ENCODE peak calls at places on chromosomes 6 and 20, in seven cellular contexts. W is ovary, M is uterus, A is pancreas, T is foreskin keratinocyte, B is brain microvascular endothelial cell, O is colonic mucosa. Q is an unnamed sample.

GRCh38 chr6:144066745-144067484 is 28.5 kb downstream of the SF3B5 start:
- DNase-seq in W (no peak), M (no peak), A (no peak), T (no peak), B (no peak), O (no peak), Q (no peak)

GRCh38 chr6:107292570-107293285 is 166.6 kb downstream of the PDSS2 start:
- DNase-seq in W (no peak), M (no peak), A (no peak), T (no peak), B (no peak), O (no peak), Q (no peak)

GRCh38 chr6:119575721-119576120 is 226.2 kb upstream of the MAN1A1 start:
- DNase-seq in W (no peak), M (no peak), A (no peak), T (peak), B (peak), O (no peak), Q (no peak)

GRCh38 chr6:90896165-90896549 is 309.3 kb upstream of the MAP3K7 start:
- DNase-seq in W (no peak), M (no peak), A (no peak), T (no peak), B (no peak), O (no peak), Q (no peak)

GRCh38 chr6:41164551-41164950 is 1.6 kb upstream of the TREM2 start:
- DNase-seq in W (no peak), M (no peak), A (no peak), T (no peak), B (no peak), O (no peak), Q (no peak)

GRCh38 chr20:24959591-24960301 is 10.7 kb downstream of the CST7 start:
- DNase-seq in W (no peak), M (no peak), A (no peak), T (no peak), B (no peak), O (peak), Q (no peak)

GRCh38 chr20:10250902-10251301 is 32.3 kb downstream of the SNAP25 start:
- DNase-seq in W (no peak), M (no peak), A (no peak), T (no peak), B (no peak), O (no peak), Q (no peak)

GRCh38 chr20:9817654-9818053 is 21.2 kb downstream of the PAK5 start:
- DNase-seq in W (no peak), M (no peak), A (no peak), T (no peak), B (no peak), O (no peak), Q (no peak)

GRCh38 chr6:108009894-108010293 is 51.9 kb upstream of the SEC63 start:
- DNase-seq in W (no peak), M (no peak), A (no peak), T (peak), B (no peak), O (no peak), Q (no peak)

GRCh38 chr20:38193586-38194105 is 28.6 kb upstream of the TGM2 start:
- DNase-seq in W (no peak), M (no peak), A (no peak), T (no peak), B (no peak), O (no peak), Q (no peak)

GRCh38 chr6:16108996-16109658 is 19.8 kb upstream of the MYLIP start:
- DNase-seq in W (peak), M (peak), A (peak), T (no peak), B (no peak), O (peak), Q (peak)

GRCh38 chr6:49692534-49692933 is 20.8 kb downstream of the CRISP2 start:
- DNase-seq in W (no peak), M (no peak), A (no peak), T (no peak), B (no peak), O (no peak), Q (no peak)

GRCh38 chr6:37783025-37783825 is 36.3 kb upstream of the ZFAND3 start:
- DNase-seq in W (peak), M (peak), A (no peak), T (no peak), B (no peak), O (no peak), Q (no peak)

GRCh38 chr20:30912006-30912660 is 345.3 kb upstream of the DEFB115 start:
- DNase-seq in W (no peak), M (no peak), A (no peak), T (no peak), B (no peak), O (no peak), Q (no peak)

GRCh38 chr20:63328026-63328700 is 33.0 kb downstream of the CHRNA4 start:
- DNase-seq in W (peak), M (no peak), A (no peak), T (no peak), B (no peak), O (no peak), Q (no peak)

GRCh38 chr6:25476126-25476525 is 175.9 kb upstream of the SCGN start:
- DNase-seq in W (no peak), M (no peak), A (no peak), T (no peak), B (peak), O (no peak), Q (no peak)

GRCh38 chr6:13447949-13448724 is 39.3 kb downstream of the GFOD1 start:
- DNase-seq in W (no peak), M (no peak), A (no peak), T (peak), B (no peak), O (no peak), Q (no peak)

GRCh38 chr20:62955519-62956386 is 3.2 kb downstream of the SLC17A9 start:
- DNase-seq in W (no peak), M (no peak), A (peak), T (no peak), B (no peak), O (peak), Q (peak)

GRCh38 chr6:17015551-17016381 is 86.1 kb upstream of the STMND1 start:
- DNase-seq in W (no peak), M (peak), A (no peak), T (no peak), B (peak), O (peak), Q (peak)

GRCh38 chr20:50516180-50516934 is 6.2 kb downstream of the PTPN1 start:
- DNase-seq in W (no peak), M (no peak), A (no peak), T (no peak), B (no peak), O (no peak), Q (no peak)

GRCh38 chr6:14804444-14805210 is 441.2 kb upstream of the JARID2 start:
- DNase-seq in W (peak), M (peak), A (peak), T (no peak), B (peak), O (peak), Q (peak)

GRCh38 chr6:42539135-42539534 is 24.7 kb upstream of the UBR2 start:
- DNase-seq in W (no peak), M (no peak), A (no peak), T (no peak), B (no peak), O (no peak), Q (no peak)

GRCh38 chr6:34386316-34387137 is 5.9 kb downstream of the NUDT3 start:
- DNase-seq in W (no peak), M (no peak), A (no peak), T (peak), B (peak), O (no peak), Q (no peak)

GRCh38 chr20:62269871-62270270 is 31.6 kb downstream of the OSBPL2 start:
- DNase-seq in W (peak), M (no peak), A (no peak), T (no peak), B (no peak), O (no peak), Q (no peak)

GRCh38 chr6:39411465-39411864 is 89.0 kb upstream of the KCNK16 start:
- DNase-seq in W (no peak), M (no peak), A (no peak), T (no peak), B (peak), O (no peak), Q (no peak)
- H3K27ac ChIP-seq in W (no peak), M (no peak), A (no peak), T (no peak), B (no peak), O (no peak), Q (no peak)

GRCh38 chr6:74867286-74867685 is 338.6 kb downstream of the COL12A1 start:
- DNase-seq in W (no peak), M (no peak), A (no peak), T (no peak), B (no peak), O (no peak), Q (no peak)
- H3K27ac ChIP-seq in W (no peak), M (no peak), A (no peak), T (no peak), B (no peak), O (no peak), Q (no peak)

GRCh38 chr6:2351090-2351489 is 105.7 kb upstream of the GMDS start:
- DNase-seq in W (no peak), M (no peak), A (no peak), T (no peak), B (no peak), O (no peak), Q (no peak)
- H3K27ac ChIP-seq in W (no peak), M (no peak), A (no peak), T (no peak), B (no peak), O (no peak), Q (no peak)

DNA sequence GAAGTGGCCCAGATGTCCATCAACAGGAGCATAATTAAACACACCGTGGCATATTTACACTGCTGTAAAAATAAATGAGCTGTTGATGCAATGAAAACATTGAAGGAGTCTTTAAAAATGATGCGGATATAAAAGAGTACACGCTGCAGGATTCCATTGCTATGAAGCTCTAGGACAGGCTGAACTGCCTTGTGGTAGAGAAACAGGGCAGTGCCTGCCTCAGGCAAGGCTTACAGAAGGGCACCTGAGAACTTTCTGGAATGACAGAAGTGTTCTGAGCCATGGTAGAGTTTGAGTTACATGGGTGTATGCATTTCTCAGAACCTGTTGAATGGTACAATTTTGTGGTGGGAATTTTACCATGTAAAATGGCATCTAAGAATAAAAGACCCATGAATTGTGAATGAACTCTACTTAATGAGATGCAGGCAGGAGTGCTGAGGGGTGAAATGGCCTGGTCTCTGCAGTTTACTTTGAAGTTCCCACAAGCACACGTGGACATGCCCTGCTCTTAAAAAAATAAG is 45.3 kb upstream of the RIN2 start:
- DNase-seq in W (no peak), M (no peak), A (no peak), T (no peak), B (no peak), O (no peak), Q (no peak)
- H3K27ac ChIP-seq in W (no peak), M (peak), A (no peak), T (no peak), B (no peak), O (no peak), Q (no peak)

DNA sequence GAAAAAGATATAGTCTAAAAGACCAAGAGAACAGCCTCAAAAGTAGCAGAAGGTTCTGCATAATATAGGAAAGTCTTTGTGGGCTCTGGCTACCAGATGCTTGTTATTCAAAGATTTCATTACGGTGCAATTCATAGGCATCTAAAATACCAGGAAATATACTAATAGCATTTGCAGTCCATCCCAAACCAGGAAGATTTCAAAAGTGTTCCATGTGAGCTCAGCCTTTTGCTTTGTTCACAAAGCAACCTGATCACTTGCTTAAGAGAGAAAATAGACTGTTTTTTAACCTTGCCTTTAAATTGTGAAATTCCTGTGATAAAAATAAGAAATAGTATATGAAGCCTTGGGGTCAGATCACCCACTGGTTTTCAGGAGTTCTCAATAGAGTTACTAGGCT is 506.6 kb upstream of the MARCKS start:
- DNase-seq in W (no peak), M (no peak), A (no peak), T (no peak), B (no peak), O (no peak), Q (no peak)
- H3K27ac ChIP-seq in W (no peak), M (no peak), A (no peak), T (no peak), B (peak), O (no peak), Q (peak)

DNA sequence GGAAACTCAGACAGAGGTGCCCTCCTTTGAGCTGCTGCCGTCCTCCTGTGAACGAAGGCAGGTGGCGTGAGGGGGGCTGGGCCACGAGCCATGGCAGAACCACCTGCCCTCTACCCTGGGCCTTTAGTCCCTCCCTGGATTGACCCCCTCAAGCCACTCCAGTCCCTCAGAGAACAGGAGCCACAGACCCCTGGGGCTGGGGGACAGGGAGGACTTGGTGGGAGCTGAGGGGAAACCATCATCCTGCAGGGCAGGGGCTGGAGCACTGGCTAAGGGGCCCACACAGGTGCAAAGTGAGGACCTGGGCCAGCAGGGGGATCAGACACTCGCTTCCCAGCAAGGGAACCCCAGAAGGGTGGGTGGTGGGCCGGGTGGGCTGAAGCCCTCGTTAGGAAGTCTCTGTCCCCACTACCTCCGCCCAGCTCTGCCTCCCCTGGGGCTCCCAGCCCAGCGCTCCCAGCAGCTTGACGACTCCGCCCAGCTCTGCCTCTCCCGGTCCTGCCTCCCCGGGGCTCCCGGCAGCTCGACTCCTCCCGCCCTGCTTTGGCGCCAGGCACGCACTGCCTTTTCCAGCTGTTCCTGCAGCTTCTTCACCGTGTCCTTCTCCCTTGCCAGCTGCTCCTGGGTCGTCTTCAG is 44.4 kb downstream of the DSTN start:
- DNase-seq in W (peak), M (peak), A (peak), T (no peak), B (no peak), O (peak), Q (peak)
- H3K27ac ChIP-seq in W (no peak), M (peak), A (peak), T (no peak), B (no peak), O (peak), Q (peak)

GRCh38 chr6:140343128-140343527 is 968.7 kb upstream of the CITED2 start:
- DNase-seq in W (no peak), M (no peak), A (no peak), T (no peak), B (no peak), O (no peak), Q (no peak)
- H3K27ac ChIP-seq in W (no peak), M (no peak), A (no peak), T (no peak), B (no peak), O (no peak), Q (no peak)